ENCODE peak calls at places on chromosomes 13 and 19, in four cellular contexts. U is fibroblast of lung, L is gastrocnemius medialis, O is GM06990. X is an unnamed sample.
A peak's percentile ranks its signal among the peaks of the same experiment; 100 is the strongest.

GRCh38 chr13:74206855-74207254 is 72.7 kb upstream of the KLF12 start:
- DNase-seq in L (no peak), O (no peak), U (no peak), X (no peak)

GRCh38 chr13:113400621-113401451 is 36.9 kb upstream of the GRTP1 start:
- DNase-seq in U (no peak), O (no peak), L (no peak), X (no peak)

GRCh38 chr19:996051-996838 is 4.0 kb upstream of the GRIN3B start:
- DNase-seq in U (peak; percentile 57), L (no peak), O (peak; percentile 75), X (no peak)

GRCh38 chr19:29454109-29454508 is 71.7 kb upstream of the VSTM2B start:
- DNase-seq in U (no peak), L (no peak), O (no peak), X (no peak)

GRCh38 chr19:43798546-43799409 is 3.5 kb downstream of the LYPD5 start:
- DNase-seq in U (no peak), O (peak; percentile 26), L (no peak), X (no peak)

GRCh38 chr19:17680235-17680722 is 7.9 kb downstream of the UNC13A start:
- DNase-seq in O (peak; percentile 82), L (peak; percentile 25), U (peak; percentile 42), X (no peak)

GRCh38 chr19:4688587-4688986 is 18.4 kb upstream of the MYDGF start:
- DNase-seq in O (no peak), U (no peak), L (no peak), X (no peak)

GRCh38 chr19:1296575-1297271 is 11.1 kb downstream of the EFNA2 start:
- DNase-seq in O (no peak), U (no peak), L (no peak), X (no peak)

GRCh38 chr19:5893907-5894703 is 9.5 kb downstream of the NDUFA11 start:
- DNase-seq in O (no peak), U (no peak), L (no peak), X (no peak)

GRCh38 chr19:38032151-38032550 is 125.1 kb downstream of the SIPA1L3 start:
- DNase-seq in L (no peak), O (no peak), U (no peak), X (no peak)

GRCh38 chr19:37933965-37934364 is 27.0 kb downstream of the SIPA1L3 start:
- DNase-seq in L (peak; percentile 9), O (no peak), U (no peak), X (no peak)

GRCh38 chr19:3983936-3984583 is 1.2 kb downstream of the EEF2 start:
- DNase-seq in U (peak; percentile 60), O (peak; percentile 75), L (no peak), X (no peak)

GRCh38 chr13:33129094-33129832 is 113.0 kb downstream of the KL start:
- DNase-seq in U (no peak), L (no peak), O (no peak), X (no peak)

DNA sequence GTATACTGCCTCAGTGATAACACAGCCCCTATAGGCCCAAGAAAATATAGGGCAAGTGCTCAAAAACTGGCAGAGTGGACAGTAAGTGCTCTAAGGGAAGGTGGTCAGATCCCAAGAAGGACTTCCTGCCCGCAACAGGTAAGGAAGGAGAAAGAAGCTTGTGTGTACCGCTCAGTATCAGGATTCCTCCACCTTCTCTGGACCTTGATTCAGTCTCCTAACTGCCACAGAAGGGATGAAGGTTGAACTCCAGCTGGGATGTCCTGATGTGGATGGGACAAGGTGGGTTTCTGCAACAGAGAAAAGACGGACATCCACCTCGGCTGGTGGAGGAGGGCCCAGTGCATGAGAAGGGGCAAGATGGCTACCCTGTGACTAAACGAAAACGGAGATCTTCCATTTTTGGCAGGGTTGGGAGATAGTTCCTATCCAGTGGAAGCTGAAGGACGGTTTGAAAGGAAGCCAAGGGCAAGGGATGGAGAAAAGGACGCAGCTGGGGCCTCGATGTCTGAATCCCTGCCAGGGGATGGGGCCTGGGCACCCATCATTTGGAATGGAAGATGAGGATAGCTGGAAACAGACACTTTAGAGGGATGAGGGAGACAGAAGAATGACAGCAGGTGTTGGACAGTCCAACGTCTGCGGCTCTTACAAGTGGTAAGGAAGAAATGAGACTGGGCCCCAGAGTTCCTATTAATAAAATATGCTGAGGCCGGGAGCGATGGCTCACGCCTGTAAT is 1.3 kb upstream of the ATF5 start:
- DNase-seq in U (no peak), L (no peak), O (no peak), X (no peak)
- H3K4me3 ChIP-seq in U (no peak overlapping the region), L (no peak overlapping the region), O (peak overlapping the region; percentile 87), X (peak overlapping the region; percentile 86)

DNA sequence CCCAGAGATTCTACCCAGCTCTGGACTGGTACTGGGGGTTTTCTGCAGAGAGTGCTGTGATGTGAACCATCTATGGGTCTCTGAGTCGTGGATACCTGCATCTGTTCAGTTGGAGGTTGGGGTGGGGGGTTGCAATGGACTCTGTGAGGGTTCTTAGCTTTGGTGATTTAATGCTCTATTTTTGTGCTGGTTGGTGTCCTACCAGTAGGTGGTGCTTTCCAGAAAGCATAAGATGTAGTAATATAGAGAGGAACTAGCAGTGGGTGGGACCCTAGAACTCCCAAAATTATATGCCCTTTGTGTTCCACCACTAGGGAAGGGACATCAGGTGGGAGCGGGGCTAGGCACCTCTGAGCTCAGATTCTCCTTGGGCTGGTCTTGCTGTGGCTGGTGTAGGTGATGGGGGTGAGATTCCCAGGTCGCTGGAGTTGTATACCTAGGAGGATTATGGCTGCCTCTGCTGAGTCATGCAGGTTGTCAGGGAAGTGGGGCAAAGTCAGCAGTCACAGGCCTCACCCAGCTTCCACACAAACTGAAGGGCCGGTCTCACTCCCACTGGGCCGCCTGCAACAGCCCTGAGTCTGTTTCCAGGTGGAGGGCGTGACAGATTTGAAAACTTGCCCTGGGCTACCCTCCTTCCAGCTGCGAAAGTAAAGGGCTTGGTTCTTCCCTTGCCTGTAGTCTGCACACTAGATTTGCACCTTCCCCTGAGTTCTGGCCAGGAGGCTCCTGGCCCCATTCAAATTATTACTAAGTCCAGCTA is 573.0 kb upstream of the SLITRK1 start:
- DNase-seq in U (no peak), L (no peak), O (no peak), X (no peak)
- TF ChIP-seq CTCF in U (no peak), L (no peak), O (no peak), X (no peak)

GRCh38 chr13:102236341-102236740 is 165.5 kb downstream of the FGF14 start:
- DNase-seq in O (no peak), U (no peak), L (no peak), X (no peak)

GRCh38 chr13:102235689-102236088 is 166.2 kb downstream of the FGF14 start:
- DNase-seq in L (no peak), U (no peak), O (no peak), X (no peak)

GRCh38 chr13:102233566-102234208 is 168.2 kb downstream of the FGF14 start:
- DNase-seq in L (no peak), O (no peak), U (no peak), X (no peak)

GRCh38 chr13:102236830-102237621 is 164.8 kb downstream of the FGF14 start:
- DNase-seq in U (no peak), O (no peak), L (no peak), X (no peak)

DNA sequence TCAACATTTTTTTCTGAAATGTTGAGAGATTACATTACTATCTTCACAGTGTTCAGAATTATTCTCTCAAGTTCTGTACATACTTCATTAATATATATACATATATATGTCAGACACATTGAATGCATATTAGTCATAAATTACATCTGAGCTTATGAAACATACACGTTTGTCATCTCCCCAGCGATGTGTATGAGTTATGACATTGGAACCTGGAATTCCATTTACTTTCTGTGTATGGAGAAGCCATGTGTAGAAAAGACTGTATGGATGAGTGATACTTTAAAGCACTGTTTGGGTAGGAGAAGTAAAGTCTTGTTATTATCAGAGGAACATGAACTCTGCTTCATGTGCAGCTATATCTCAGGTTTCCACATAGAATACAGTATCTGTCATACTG is 167.2 kb downstream of the FGF14 start:
- DNase-seq in L (no peak), O (no peak), U (no peak), X (no peak)
- H3K4me3 ChIP-seq in L (no peak overlapping the region), O (no peak overlapping the region), U (no peak overlapping the region), X (no peak overlapping the region)

DNA sequence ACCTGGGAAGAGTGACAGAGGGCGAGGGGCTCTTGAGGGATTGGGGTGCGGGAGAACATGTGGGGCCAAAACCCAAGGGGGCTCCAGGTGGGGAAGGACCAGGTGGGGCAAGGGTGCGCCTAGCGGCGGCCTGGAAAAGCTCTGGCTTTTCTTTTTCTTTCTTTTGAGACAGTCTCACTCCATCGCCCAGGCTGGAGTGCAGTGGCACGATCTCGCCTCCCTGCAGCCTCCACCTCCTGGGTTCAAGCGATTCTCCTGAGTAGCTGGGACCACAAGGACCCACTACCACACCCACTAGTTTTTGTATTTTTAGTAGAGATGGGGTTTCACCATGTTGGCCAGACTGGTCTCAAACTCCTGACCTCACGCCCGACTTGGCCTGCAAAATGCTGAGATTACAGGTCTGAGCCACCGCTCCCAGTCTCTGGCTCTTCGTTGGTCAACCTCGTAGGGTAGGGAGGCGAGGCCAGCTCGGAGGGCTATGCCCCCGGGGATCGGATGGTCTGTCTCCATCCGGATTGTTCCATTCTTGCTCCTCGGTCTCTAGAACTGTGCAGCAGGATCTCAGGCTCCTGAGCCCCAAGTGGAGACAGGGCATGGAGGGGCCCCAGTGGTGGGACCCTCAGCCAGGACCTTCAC is 3.7 kb downstream of the GADD45B start:
- DNase-seq in L (no peak), U (no peak), O (no peak), X (no peak)
- TF ChIP-seq CTCF in L (no peak), U (no peak), O (peak; percentile 66), X (no peak)

GRCh38 chr19:13833330-13834265 is 38.4 kb downstream of the ZSWIM4 start:
- DNase-seq in U (peak; percentile 85), L (peak; percentile 91), O (peak; percentile 90), X (no peak)
- H3K4me3 ChIP-seq in U (no peak overlapping the region), L (peak overlapping the region; percentile 20), O (peak overlapping the region; percentile 55), X (no peak overlapping the region)

GRCh38 chr13:41459754-41460111 is 2.4 kb downstream of the RGCC start:
- DNase-seq in L (no peak), U (no peak), O (no peak), X (no peak)

GRCh38 chr13:41460930-41461329 is 3.6 kb downstream of the RGCC start:
- DNase-seq in O (no peak), L (no peak), U (no peak), X (no peak)

GRCh38 chr13:41458187-41458938 is 1.0 kb downstream of the RGCC start:
- DNase-seq in U (peak; percentile 18), L (no peak), O (peak; percentile 52), X (no peak)

GRCh38 chr13:41457589-41458186 is 338 bp downstream of the RGCC start:
- DNase-seq in L (no peak), U (no peak), O (peak; percentile 45), X (no peak)

DNA sequence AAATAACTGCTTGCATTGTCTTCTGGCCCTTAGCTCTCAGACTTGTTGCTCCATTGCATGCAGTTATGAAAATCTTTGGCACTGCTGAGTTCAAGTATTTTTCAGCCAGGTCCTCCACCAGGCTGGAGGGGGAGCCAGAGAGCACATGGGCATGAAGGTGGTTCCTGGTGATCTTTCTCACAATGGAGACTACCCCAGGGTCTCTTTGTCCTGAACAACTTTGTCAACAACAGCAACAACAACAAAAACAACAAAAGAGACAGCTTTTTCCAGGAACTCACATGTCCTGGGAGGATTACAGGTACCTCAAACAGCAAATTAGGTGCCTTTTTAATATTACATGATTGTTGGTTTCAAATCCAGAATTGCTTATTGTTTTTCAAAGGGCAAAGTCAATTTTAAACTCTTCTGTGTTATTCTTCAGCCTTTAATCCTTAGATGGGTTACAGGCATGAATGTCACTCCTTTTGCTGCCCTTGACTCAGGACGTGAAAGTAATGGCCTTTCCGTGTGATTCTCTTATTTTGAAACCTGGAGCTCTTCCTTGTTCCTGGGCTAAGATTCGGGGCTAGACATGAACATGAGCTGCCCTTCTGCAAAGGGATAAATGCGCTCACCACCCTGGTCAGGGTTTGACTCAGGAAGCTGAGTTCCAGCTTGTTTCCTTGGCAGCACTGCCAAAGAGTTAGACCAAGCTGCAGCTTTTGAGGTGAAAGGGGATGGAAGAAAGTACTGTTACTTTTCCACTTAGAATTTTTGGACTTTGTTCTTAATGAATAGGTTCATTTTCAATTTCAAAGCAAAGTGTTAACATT is 1.8 kb downstream of the RGCC start:
- DNase-seq in L (no peak), U (peak; percentile 77), O (no peak), X (no peak)
- TF ChIP-seq CTCF in L (peak; percentile 8), U (peak; percentile 89), O (peak; percentile 93), X (peak; percentile 78)